ENCODE peak calls at places on chromosomes 1 and 21, in five cellular contexts. L is K562, O is HepG2, I is IMR-90, V is H1. H is an unnamed sample.

GRCh38 chr1:43426221-43426620 is 27.5 kb downstream of the HYI start:
- DNase-seq in L (no peak), O (no peak), V (no peak), I (no peak), H (no peak)

GRCh38 chr21:33325222-33326067 is 675 bp downstream of the IFNAR1 start:
- DNase-seq in V (no peak), O (peak), L (peak), I (peak), H (peak)

GRCh38 chr1:19375621-19376020 is 63.5 kb downstream of the SLC66A1 start:
- DNase-seq in L (no peak), V (no peak), O (no peak), I (no peak), H (no peak)

GRCh38 chr1:52635321-52636089 is 2.5 kb downstream of the SHISAL2A start:
- DNase-seq in L (peak), V (no peak), I (no peak), O (no peak), H (no peak)

GRCh38 chr1:229023651-229024295 is 247.1 kb upstream of the RAB4A start:
- DNase-seq in O (no peak), V (no peak), I (no peak), L (no peak), H (no peak)

GRCh38 chr1:195130598-195130997 is 1477.6 kb downstream of the KCNT2 start:
- DNase-seq in V (no peak), O (no peak), L (no peak), I (no peak), H (no peak)

GRCh38 chr1:61585714-61586113 is 139.2 kb downstream of the TM2D1 start:
- DNase-seq in V (no peak), O (no peak), L (no peak), I (no peak), H (peak)

GRCh38 chr1:2091611-2092604 is 41.7 kb downstream of the PRKCZ start:
- DNase-seq in L (peak), I (no peak), V (no peak), O (peak), H (no peak)

GRCh38 chr1:153954826-153955225 is 3.6 kb downstream of the CRTC2 start:
- DNase-seq in L (no peak), I (no peak), O (no peak), V (no peak), H (no peak)

GRCh38 chr1:16009030-16009460 is 5.0 kb downstream of the SRARP start:
- DNase-seq in I (peak), O (peak), L (peak), V (peak), H (peak)

GRCh38 chr1:201889092-201889968 is 632 bp downstream of the SHISA4 start:
- DNase-seq in I (no peak), L (no peak), O (no peak), V (no peak), H (no peak)

GRCh38 chr1:119822406-119822805 is 11.1 kb upstream of the REG4 start:
- DNase-seq in V (no peak), I (no peak), L (no peak), O (no peak), H (no peak)

GRCh38 chr1:1210726-1211540 is 3.0 kb downstream of the TNFRSF4 start:
- DNase-seq in O (no peak), L (no peak), V (no peak), I (no peak), H (peak)

GRCh38 chr1:153985984-153986761 is at the start of gene RAB13:
- DNase-seq in I (peak), V (no peak), O (peak), L (peak), H (peak)

GRCh38 chr1:209207126-209207700 is 376.3 kb upstream of the CAMK1G start:
- DNase-seq in O (no peak), I (no peak), L (no peak), V (no peak), H (no peak)

GRCh38 chr1:1185101-1185765 is 11.6 kb downstream of the TTLL10 start:
- DNase-seq in V (no peak), I (no peak), O (no peak), L (peak), H (peak)

GRCh38 chr21:31752967-31753366 is 21.0 kb upstream of the SCAF4 start:
- DNase-seq in V (no peak), L (no peak), I (no peak), O (no peak), H (peak)

GRCh38 chr1:21590116-21590905 is 78.8 kb downstream of the RAP1GAP start:
- DNase-seq in I (no peak), O (no peak), L (no peak), V (no peak), H (peak)

GRCh38 chr1:159922499-159923202 is 2.7 kb downstream of the TAGLN2 start:
- DNase-seq in O (no peak), V (no peak), I (peak), L (no peak), H (peak)

GRCh38 chr1:231421616-231421970 is 494 bp downstream of the EGLN1 start:
- DNase-seq in V (no peak), O (no peak), I (peak), L (no peak), H (no peak)

GRCh38 chr1:64962447-64962846 is 3.9 kb downstream of the JAK1 start:
- DNase-seq in V (no peak), O (no peak), I (no peak), L (no peak), H (no peak)

GRCh38 chr1:74712863-74713262 is 20.0 kb downstream of the CRYZ start:
- DNase-seq in L (no peak), V (no peak), O (no peak), I (peak), H (no peak)

GRCh38 chr1:219038398-219038797 is 135.3 kb upstream of the LYPLAL1 start:
- DNase-seq in V (no peak), I (no peak), L (no peak), O (no peak), H (no peak)

GRCh38 chr1:47870946-47871750 is 126.0 kb downstream of the TRABD2B start:
- DNase-seq in I (no peak), L (no peak), V (no peak), O (no peak), H (no peak)

GRCh38 chr1:166975361-166976129 is at the start of gene ILDR2:
- DNase-seq in O (no peak), I (peak), V (peak), L (peak), H (peak)

GRCh38 chr1:101360506-101360905 is 123.7 kb downstream of the S1PR1 start:
- DNase-seq in L (no peak), I (peak), O (no peak), V (no peak), H (no peak)

GRCh38 chr1:222716393-222716792 is 4.0 kb downstream of the BROX start:
- DNase-seq in O (no peak), I (no peak), V (no peak), L (no peak), H (no peak)

GRCh38 chr1:84298336-84298687 is 3.2 kb upstream of the SAMD13 start:
- DNase-seq in I (peak), L (peak), V (no peak), O (no peak), H (peak)

GRCh38 chr1:35044406-35044805 is 12.7 kb upstream of the ZMYM6 start:
- DNase-seq in O (no peak), I (no peak), L (no peak), V (no peak), H (no peak)

GRCh38 chr1:115331531-115332331 is 6.3 kb downstream of the NGF start:
- DNase-seq in I (peak), O (no peak), V (no peak), L (no peak), H (no peak)

GRCh38 chr21:41817228-41817627 is 50.4 kb upstream of the RIPK4 start:
- DNase-seq in V (no peak), O (peak), I (peak), L (peak), H (peak)

GRCh38 chr1:17646444-17647287 is 107.2 kb downstream of the ARHGEF10L start:
- DNase-seq in I (no peak), V (no peak), O (no peak), L (peak), H (no peak)

GRCh38 chr1:37448185-37448584 is 26.2 kb upstream of the ZC3H12A start:
- DNase-seq in V (no peak), I (no peak), L (no peak), O (no peak), H (no peak)

DNA sequence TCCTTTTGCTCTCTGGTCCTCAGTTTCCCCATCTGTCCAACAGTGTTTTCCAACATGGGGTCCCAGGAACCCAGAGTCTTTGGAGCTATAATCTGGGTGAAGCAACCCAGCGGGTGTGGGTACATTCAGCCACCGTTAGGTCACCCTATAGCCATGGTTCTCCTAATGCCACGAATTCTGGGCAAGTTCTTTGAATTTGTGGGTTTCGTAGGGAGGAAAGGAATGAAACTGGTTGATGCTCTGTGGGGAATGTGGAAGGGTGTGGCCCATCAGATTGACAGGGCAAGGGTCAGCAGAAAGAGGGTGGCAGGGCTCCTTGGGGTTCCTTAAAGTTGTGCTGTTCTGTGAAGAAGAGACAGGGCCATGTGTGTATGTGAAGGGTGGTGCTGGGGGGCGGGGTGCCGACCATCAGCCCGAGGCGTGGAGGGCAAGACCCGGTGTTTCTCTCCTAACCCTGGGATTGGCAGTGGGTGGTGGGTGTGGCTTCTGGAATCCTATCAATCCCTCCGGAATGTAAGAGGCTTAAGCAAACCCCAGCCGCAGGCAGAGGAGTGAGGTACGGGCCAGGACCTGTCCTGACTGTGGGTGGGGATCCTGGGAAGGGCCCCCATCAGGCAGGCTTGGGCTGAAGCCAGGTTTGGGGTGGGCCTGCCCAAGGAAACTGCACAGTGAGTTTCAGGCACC is 35.4 kb upstream of the ZNF362 start:
- DNase-seq in O (no peak), L (no peak), I (no peak), V (no peak), H (no peak)
- TF ChIP-seq RFX5 in O (no peak), L (no peak), I (no peak), V (no peak), H (no peak)

GRCh38 chr1:3515774-3516480 is 61.5 kb downstream of the ARHGEF16 start:
- DNase-seq in V (no peak), O (no peak), L (no peak), I (no peak), H (peak)
- H3K9ac ChIP-seq in V (no peak), O (no peak), L (no peak), I (no peak), H (no peak)

GRCh38 chr1:184533049-184533448 is 146.2 kb downstream of the C1orf21 start:
- DNase-seq in O (no peak), I (no peak), V (no peak), L (no peak), H (no peak)
- H3K27ac ChIP-seq in O (no peak), I (no peak), V (no peak), L (no peak), H (no peak)

DNA sequence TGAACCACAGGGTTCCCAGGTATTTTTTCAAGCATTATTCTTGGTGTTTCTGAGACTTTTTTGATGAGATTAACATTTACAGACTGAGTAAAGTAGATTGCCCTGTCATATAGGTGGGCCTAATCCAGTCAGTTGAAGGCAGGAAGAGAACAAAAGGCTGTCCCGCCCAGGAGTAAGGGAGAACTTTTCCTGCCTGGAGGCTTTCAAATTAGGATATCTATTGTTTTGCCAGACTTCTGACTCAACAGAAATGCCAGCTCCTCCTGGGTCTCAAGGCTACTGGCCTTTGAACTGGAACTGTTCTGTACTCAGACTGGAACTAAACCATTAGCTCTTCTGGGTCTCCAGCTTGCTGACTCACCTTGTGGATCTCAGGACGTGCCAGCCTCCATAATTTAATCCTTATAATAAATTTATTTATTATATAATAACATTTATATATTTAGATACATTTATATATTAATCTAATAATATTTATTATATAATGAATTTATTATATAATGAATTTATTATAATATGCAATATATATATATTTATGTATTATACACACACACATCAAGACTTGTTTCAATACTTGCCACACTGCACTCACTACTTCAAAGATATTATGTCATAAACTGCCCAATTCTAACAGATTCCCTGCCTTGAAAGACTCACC is 510.8 kb upstream of the B3GALT2 start:
- DNase-seq in O (peak), L (no peak), I (no peak), V (no peak), H (no peak)
- TF ChIP-seq RFX5 in O (no peak), L (no peak), I (no peak), V (no peak), H (no peak)

GRCh38 chr1:50423670-50424000 is 392 bp upstream of the DMRTA2 start:
- DNase-seq in L (no peak), I (no peak), V (no peak), O (no peak), H (no peak)

GRCh38 chr1:50421366-50421748 is 1.9 kb downstream of the DMRTA2 start:
- DNase-seq in I (no peak), O (no peak), V (no peak), L (no peak), H (no peak)

GRCh38 chr1:50421768-50422674 is 1.2 kb downstream of the DMRTA2 start:
- DNase-seq in O (no peak), V (no peak), I (no peak), L (no peak), H (peak)

GRCh38 chr1:50422946-50423669 is at the start of gene DMRTA2:
- DNase-seq in L (no peak), O (no peak), I (no peak), V (no peak), H (peak)

GRCh38 chr1:50422675-50422945 is 633 bp downstream of the DMRTA2 start:
- DNase-seq in L (no peak), V (no peak), O (no peak), I (no peak), H (no peak)
- H3K9ac ChIP-seq in L (no peak), V (no peak), O (no peak), I (no peak), H (no peak)

DNA sequence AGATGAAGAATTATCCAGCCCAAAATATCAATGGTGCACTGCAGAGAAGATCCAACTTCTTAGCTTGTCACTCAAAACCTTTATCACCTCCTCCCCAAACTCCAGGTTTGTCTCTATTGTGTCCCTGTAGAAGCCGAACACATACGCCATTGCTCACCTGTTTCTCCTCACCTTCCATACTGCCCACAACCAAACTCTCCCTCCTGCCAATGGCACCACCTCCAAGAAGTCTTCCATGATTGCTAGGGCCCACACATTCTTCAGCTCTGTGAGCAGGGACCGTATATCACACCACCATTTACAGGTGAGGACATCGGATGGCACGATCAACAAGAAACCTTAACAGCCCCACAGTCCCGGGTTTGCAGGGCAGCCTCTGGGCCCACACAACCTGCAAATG is 2.2 kb downstream of the LAPTM5 start:
- DNase-seq in O (no peak), V (no peak), I (no peak), L (no peak), H (no peak)
- H3K27ac ChIP-seq in O (no peak), V (no peak), I (no peak), L (no peak), H (no peak)

GRCh38 chr1:10530756-10531155 is 56.0 kb downstream of the PEX14 start:
- DNase-seq in L (no peak), V (no peak), I (peak), O (no peak), H (no peak)
- TF ChIP-seq RFX5 in L (no peak), V (no peak), I (no peak), O (no peak), H (no peak)

GRCh38 chr1:9593147-9593491 is 4.4 kb downstream of the TMEM201 start:
- DNase-seq in O (no peak), V (no peak), I (no peak), L (no peak), H (no peak)
- H3K9ac ChIP-seq in O (peak), V (no peak), I (no peak), L (no peak), H (peak)

DNA sequence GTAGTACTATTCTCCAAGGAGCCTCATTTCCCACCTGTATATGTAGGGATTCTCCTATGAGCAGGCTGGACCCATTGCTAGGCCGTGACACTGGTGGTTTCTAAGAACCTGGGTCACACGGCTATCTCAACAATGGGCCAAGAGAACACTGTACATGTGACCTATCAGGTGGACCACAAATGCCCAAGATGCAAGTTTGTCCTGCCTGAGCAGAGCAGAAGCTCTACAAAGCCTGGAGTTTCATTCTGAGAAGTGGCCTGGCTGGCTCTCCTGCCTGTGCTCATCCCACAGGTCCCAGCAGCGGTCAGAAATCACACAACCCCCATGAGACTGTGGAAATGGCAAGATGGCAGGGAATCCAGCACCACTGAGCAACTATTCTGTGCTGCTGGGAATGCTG is 17.2 kb downstream of the THEMIS2 start:
- DNase-seq in O (no peak), I (no peak), V (no peak), L (no peak), H (no peak)
- H3K27ac ChIP-seq in O (no peak), I (no peak), V (no peak), L (no peak), H (no peak)

DNA sequence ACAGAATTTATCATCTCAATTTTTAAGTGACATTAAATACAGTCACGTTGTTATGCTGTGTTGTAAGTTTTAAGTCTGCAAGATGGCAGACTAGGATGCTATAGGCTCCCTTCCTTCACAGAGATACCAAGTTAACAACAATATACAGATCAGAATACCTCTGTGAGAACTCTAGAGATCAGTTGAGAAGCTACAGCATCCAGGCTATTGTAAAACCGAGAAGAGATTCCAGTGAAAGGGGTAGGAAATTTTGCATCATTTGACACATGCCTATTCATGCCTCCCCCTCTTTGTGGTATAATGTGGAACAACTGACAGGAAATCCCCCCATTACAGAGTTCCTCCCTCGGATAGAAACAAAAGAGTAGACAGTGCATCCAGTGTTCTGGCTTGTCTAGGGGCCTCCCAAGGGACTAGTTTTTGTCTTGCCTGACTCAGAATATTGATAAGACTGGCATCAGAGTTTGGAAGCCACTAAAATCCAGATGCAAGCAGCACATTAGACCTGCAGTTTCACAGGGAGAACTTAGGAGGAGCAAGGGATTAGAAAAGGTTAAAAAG is 80.6 kb downstream of the LBR start:
- DNase-seq in I (no peak), O (no peak), V (no peak), L (no peak), H (no peak)
- TF ChIP-seq RFX5 in I (no peak), O (no peak), V (no peak), L (no peak), H (no peak)

H was measured in SK-N-SH.